ENCODE peak calls at places on chromosomes 5 and 9, in eight cellular contexts. One of them, this sample, is unnamed.

GRCh38 chr5:59956130-59956773 is 62.7 kb upstream of the PDE4D start:
- DNase-seq in mammary epithelial cell: no peak
- DNase-seq in HCT116: no peak
- DNase-seq in upper lobe of right lung: no peak
- DNase-seq in aorta: no peak
- DNase-seq in fibroblast of pulmonary artery: no peak
- DNase-seq in esophagus muscularis mucosa: no peak
- DNase-seq in left ventricle myocardium inferior: no peak
- DNase-seq in this sample: no peak

GRCh38 chr5:142426129-142426641 is 101.4 kb upstream of the SPRY4 start:
- DNase-seq in aorta: no peak
- DNase-seq in mammary epithelial cell: no peak
- DNase-seq in HCT116: no peak
- DNase-seq in esophagus muscularis mucosa: no peak
- DNase-seq in fibroblast of pulmonary artery: no peak
- DNase-seq in upper lobe of right lung: no peak
- DNase-seq in left ventricle myocardium inferior: peak; percentile 62
- DNase-seq in this sample: peak; percentile 21

GRCh38 chr9:38682713-38683112 is 37.2 kb downstream of the FAM240B start:
- DNase-seq in mammary epithelial cell: peak; percentile 89
- DNase-seq in esophagus muscularis mucosa: no peak
- DNase-seq in aorta: no peak
- DNase-seq in fibroblast of pulmonary artery: peak; percentile 97
- DNase-seq in HCT116: peak; percentile 67
- DNase-seq in left ventricle myocardium inferior: no peak
- DNase-seq in upper lobe of right lung: no peak
- DNase-seq in this sample: peak; percentile 9

GRCh38 chr9:87812375-87813118 is 70.1 kb upstream of the SPATA31E1 start:
- DNase-seq in aorta: no peak
- DNase-seq in upper lobe of right lung: no peak
- DNase-seq in esophagus muscularis mucosa: no peak
- DNase-seq in mammary epithelial cell: peak; percentile 62
- DNase-seq in fibroblast of pulmonary artery: peak; percentile 77
- DNase-seq in left ventricle myocardium inferior: no peak
- DNase-seq in HCT116: no peak
- DNase-seq in this sample: no peak

GRCh38 chr5:56658972-56659371 is 156.4 kb upstream of the MAP3K1 start:
- DNase-seq in left ventricle myocardium inferior: no peak
- DNase-seq in esophagus muscularis mucosa: no peak
- DNase-seq in aorta: no peak
- DNase-seq in fibroblast of pulmonary artery: no peak
- DNase-seq in mammary epithelial cell: peak; percentile 67
- DNase-seq in HCT116: no peak
- DNase-seq in upper lobe of right lung: no peak
- DNase-seq in this sample: no peak

GRCh38 chr5:171795381-171795780 is 9.8 kb downstream of the SMIM23 start:
- DNase-seq in fibroblast of pulmonary artery: no peak
- DNase-seq in left ventricle myocardium inferior: no peak
- DNase-seq in esophagus muscularis mucosa: no peak
- DNase-seq in mammary epithelial cell: peak; percentile 38
- DNase-seq in aorta: no peak
- DNase-seq in HCT116: no peak
- DNase-seq in upper lobe of right lung: no peak
- DNase-seq in this sample: no peak

GRCh38 chr5:72541501-72542235 is 34.5 kb upstream of the ZNF366 start:
- DNase-seq in HCT116: no peak
- DNase-seq in mammary epithelial cell: no peak
- DNase-seq in esophagus muscularis mucosa: no peak
- DNase-seq in left ventricle myocardium inferior: no peak
- DNase-seq in fibroblast of pulmonary artery: no peak
- DNase-seq in upper lobe of right lung: no peak
- DNase-seq in aorta: no peak
- DNase-seq in this sample: no peak

GRCh38 chr9:108271646-108272349 is 584.0 kb downstream of the ACTL7B start:
- DNase-seq in mammary epithelial cell: peak; percentile 82
- DNase-seq in upper lobe of right lung: no peak
- DNase-seq in aorta: no peak
- DNase-seq in left ventricle myocardium inferior: no peak
- DNase-seq in fibroblast of pulmonary artery: peak; percentile 69
- DNase-seq in HCT116: no peak
- DNase-seq in esophagus muscularis mucosa: no peak
- DNase-seq in this sample: peak; percentile 87

GRCh38 chr5:1344975-1345838 is at the start of gene CLPTM1L:
- DNase-seq in mammary epithelial cell: peak; percentile 81
- DNase-seq in upper lobe of right lung: peak; percentile 95
- DNase-seq in left ventricle myocardium inferior: peak; percentile 90
- DNase-seq in esophagus muscularis mucosa: peak; percentile 95
- DNase-seq in fibroblast of pulmonary artery: peak; percentile 83
- DNase-seq in aorta: peak; percentile 96
- DNase-seq in HCT116: peak; percentile 61
- DNase-seq in this sample: peak; percentile 90

GRCh38 chr9:80873861-80874260 is 815.5 kb downstream of the TLE1 start:
- DNase-seq in aorta: no peak
- DNase-seq in fibroblast of pulmonary artery: no peak
- DNase-seq in mammary epithelial cell: no peak
- DNase-seq in HCT116: no peak
- DNase-seq in left ventricle myocardium inferior: no peak
- DNase-seq in upper lobe of right lung: no peak
- DNase-seq in esophagus muscularis mucosa: no peak
- DNase-seq in this sample: no peak

GRCh38 chr9:34037626-34038025 is 11.1 kb downstream of the UBAP2 start:
- DNase-seq in fibroblast of pulmonary artery: no peak
- DNase-seq in HCT116: no peak
- DNase-seq in upper lobe of right lung: no peak
- DNase-seq in mammary epithelial cell: no peak
- DNase-seq in left ventricle myocardium inferior: no peak
- DNase-seq in esophagus muscularis mucosa: no peak
- DNase-seq in aorta: no peak
- DNase-seq in this sample: no peak

GRCh38 chr5:151067632-151068031 is 13.2 kb downstream of the TNIP1 start:
- DNase-seq in mammary epithelial cell: no peak
- DNase-seq in left ventricle myocardium inferior: no peak
- DNase-seq in fibroblast of pulmonary artery: no peak
- DNase-seq in upper lobe of right lung: no peak
- DNase-seq in HCT116: no peak
- DNase-seq in esophagus muscularis mucosa: no peak
- DNase-seq in aorta: no peak
- DNase-seq in this sample: no peak

GRCh38 chr9:107751522-107752235 is 262.1 kb upstream of the KLF4 start:
- DNase-seq in upper lobe of right lung: no peak
- DNase-seq in left ventricle myocardium inferior: no peak
- DNase-seq in aorta: no peak
- DNase-seq in fibroblast of pulmonary artery: peak; percentile 42
- DNase-seq in esophagus muscularis mucosa: no peak
- DNase-seq in mammary epithelial cell: peak; percentile 81
- DNase-seq in HCT116: peak; percentile 66
- DNase-seq in this sample: peak; percentile 95

GRCh38 chr9:6415266-6415665 is 2.3 kb downstream of the UHRF2 start:
- DNase-seq in aorta: no peak
- DNase-seq in upper lobe of right lung: no peak
- DNase-seq in mammary epithelial cell: peak; percentile 35
- DNase-seq in left ventricle myocardium inferior: no peak
- DNase-seq in fibroblast of pulmonary artery: no peak
- DNase-seq in esophagus muscularis mucosa: no peak
- DNase-seq in HCT116: no peak
- DNase-seq in this sample: no peak

GRCh38 chr5:14186132-14186830 is 43.1 kb downstream of the TRIO start:
- DNase-seq in mammary epithelial cell: peak; percentile 87
- DNase-seq in aorta: no peak
- DNase-seq in HCT116: no peak
- DNase-seq in upper lobe of right lung: no peak
- DNase-seq in esophagus muscularis mucosa: no peak
- DNase-seq in left ventricle myocardium inferior: no peak
- DNase-seq in fibroblast of pulmonary artery: peak; percentile 83
- DNase-seq in this sample: no peak

GRCh38 chr5:133785182-133785581 is 172.8 kb upstream of the FSTL4 start:
- DNase-seq in fibroblast of pulmonary artery: no peak
- DNase-seq in esophagus muscularis mucosa: no peak
- DNase-seq in left ventricle myocardium inferior: no peak
- DNase-seq in mammary epithelial cell: no peak
- DNase-seq in aorta: no peak
- DNase-seq in upper lobe of right lung: no peak
- DNase-seq in HCT116: no peak
- DNase-seq in this sample: no peak

GRCh38 chr9:126965541-126966428 is 51.2 kb downstream of the RALGPS1 start:
- DNase-seq in mammary epithelial cell: peak; percentile 27
- DNase-seq in aorta: peak; percentile 75
- DNase-seq in fibroblast of pulmonary artery: peak; percentile 81
- DNase-seq in left ventricle myocardium inferior: peak; percentile 47
- DNase-seq in HCT116: peak; percentile 38
- DNase-seq in upper lobe of right lung: no peak
- DNase-seq in esophagus muscularis mucosa: no peak
- DNase-seq in this sample: no peak

GRCh38 chr5:176611435-176611834 is 1.5 kb upstream of the GPRIN1 start:
- DNase-seq in HCT116: peak; percentile 21
- DNase-seq in esophagus muscularis mucosa: no peak
- DNase-seq in fibroblast of pulmonary artery: peak; percentile 93
- DNase-seq in mammary epithelial cell: peak; percentile 70
- DNase-seq in aorta: peak; percentile 92
- DNase-seq in upper lobe of right lung: peak; percentile 81
- DNase-seq in left ventricle myocardium inferior: peak; percentile 77
- DNase-seq in this sample: peak; percentile 50

GRCh38 chr5:36156124-36156601 is 4.3 kb downstream of the SKP2 start:
- DNase-seq in left ventricle myocardium inferior: no peak
- DNase-seq in aorta: no peak
- DNase-seq in esophagus muscularis mucosa: no peak
- DNase-seq in HCT116: no peak
- DNase-seq in mammary epithelial cell: peak; percentile 78
- DNase-seq in upper lobe of right lung: no peak
- DNase-seq in fibroblast of pulmonary artery: peak; percentile 36
- DNase-seq in this sample: peak; percentile 6

GRCh38 chr5:157271740-157272271 is 5.9 kb downstream of the CYFIP2 start:
- DNase-seq in fibroblast of pulmonary artery: no peak
- DNase-seq in HCT116: no peak
- DNase-seq in left ventricle myocardium inferior: no peak
- DNase-seq in upper lobe of right lung: no peak
- DNase-seq in mammary epithelial cell: no peak
- DNase-seq in aorta: no peak
- DNase-seq in esophagus muscularis mucosa: no peak
- DNase-seq in this sample: peak; percentile 66

GRCh38 chr9:98656536-98656935 is 52.2 kb downstream of the GABBR2 start:
- DNase-seq in aorta: no peak
- DNase-seq in mammary epithelial cell: no peak
- DNase-seq in esophagus muscularis mucosa: no peak
- DNase-seq in upper lobe of right lung: no peak
- DNase-seq in HCT116: no peak
- DNase-seq in left ventricle myocardium inferior: no peak
- DNase-seq in fibroblast of pulmonary artery: no peak
- DNase-seq in this sample: no peak

GRCh38 chr5:122704247-122705036 is 70.4 kb upstream of the SNX2 start:
- DNase-seq in HCT116: peak; percentile 43
- DNase-seq in fibroblast of pulmonary artery: peak; percentile 78
- DNase-seq in esophagus muscularis mucosa: no peak
- DNase-seq in left ventricle myocardium inferior: no peak
- DNase-seq in aorta: no peak
- DNase-seq in upper lobe of right lung: no peak
- DNase-seq in mammary epithelial cell: peak; percentile 35
- DNase-seq in this sample: peak; percentile 30

GRCh38 chr5:172758077-172758835 is 12.7 kb downstream of the DUSP1 start:
- DNase-seq in upper lobe of right lung: peak; percentile 25
- DNase-seq in aorta: no peak
- DNase-seq in mammary epithelial cell: peak; percentile 60
- DNase-seq in fibroblast of pulmonary artery: peak; percentile 97
- DNase-seq in HCT116: no peak
- DNase-seq in left ventricle myocardium inferior: no peak
- DNase-seq in esophagus muscularis mucosa: no peak
- DNase-seq in this sample: no peak

GRCh38 chr5:8750100-8750499 is 795.8 kb downstream of the SEMA5A start:
- DNase-seq in esophagus muscularis mucosa: no peak
- DNase-seq in upper lobe of right lung: no peak
- DNase-seq in HCT116: no peak
- DNase-seq in mammary epithelial cell: no peak
- DNase-seq in fibroblast of pulmonary artery: peak; percentile 18
- DNase-seq in aorta: no peak
- DNase-seq in left ventricle myocardium inferior: no peak
- DNase-seq in this sample: no peak

GRCh38 chr9:122929803-122930354 is 1.4 kb downstream of the ZBTB26 start:
- DNase-seq in HCT116: no peak
- DNase-seq in aorta: no peak
- DNase-seq in esophagus muscularis mucosa: no peak
- DNase-seq in upper lobe of right lung: no peak
- DNase-seq in fibroblast of pulmonary artery: no peak
- DNase-seq in mammary epithelial cell: no peak
- DNase-seq in left ventricle myocardium inferior: no peak
- DNase-seq in this sample: no peak
- H3K4me3 ChIP-seq in HCT116: peak overlapping the region; percentile 96
- H3K4me3 ChIP-seq in aorta: no peak overlapping the region
- H3K4me3 ChIP-seq in esophagus muscularis mucosa: no peak overlapping the region
- H3K4me3 ChIP-seq in upper lobe of right lung: no peak overlapping the region
- H3K4me3 ChIP-seq in fibroblast of pulmonary artery: peak overlapping the region; percentile 93
- H3K4me3 ChIP-seq in mammary epithelial cell: no peak overlapping the region
- H3K4me3 ChIP-seq in left ventricle myocardium inferior: peak overlapping the region; percentile 90
- H3K4me3 ChIP-seq in this sample: no peak overlapping the region

GRCh38 chr9:113955076-113955752 is 79.1 kb downstream of the ZNF618 start:
- DNase-seq in aorta: no peak
- DNase-seq in mammary epithelial cell: no peak
- DNase-seq in left ventricle myocardium inferior: no peak
- DNase-seq in HCT116: no peak
- DNase-seq in upper lobe of right lung: no peak
- DNase-seq in fibroblast of pulmonary artery: peak; percentile 82
- DNase-seq in esophagus muscularis mucosa: no peak
- DNase-seq in this sample: no peak
- H3K4me3 ChIP-seq in aorta: no peak overlapping the region
- H3K4me3 ChIP-seq in mammary epithelial cell: no peak overlapping the region
- H3K4me3 ChIP-seq in left ventricle myocardium inferior: no peak overlapping the region
- H3K4me3 ChIP-seq in HCT116: no peak overlapping the region
- H3K4me3 ChIP-seq in upper lobe of right lung: no peak overlapping the region
- H3K4me3 ChIP-seq in fibroblast of pulmonary artery: no peak overlapping the region
- H3K4me3 ChIP-seq in esophagus muscularis mucosa: no peak overlapping the region
- H3K4me3 ChIP-seq in this sample: no peak overlapping the region

DNA sequence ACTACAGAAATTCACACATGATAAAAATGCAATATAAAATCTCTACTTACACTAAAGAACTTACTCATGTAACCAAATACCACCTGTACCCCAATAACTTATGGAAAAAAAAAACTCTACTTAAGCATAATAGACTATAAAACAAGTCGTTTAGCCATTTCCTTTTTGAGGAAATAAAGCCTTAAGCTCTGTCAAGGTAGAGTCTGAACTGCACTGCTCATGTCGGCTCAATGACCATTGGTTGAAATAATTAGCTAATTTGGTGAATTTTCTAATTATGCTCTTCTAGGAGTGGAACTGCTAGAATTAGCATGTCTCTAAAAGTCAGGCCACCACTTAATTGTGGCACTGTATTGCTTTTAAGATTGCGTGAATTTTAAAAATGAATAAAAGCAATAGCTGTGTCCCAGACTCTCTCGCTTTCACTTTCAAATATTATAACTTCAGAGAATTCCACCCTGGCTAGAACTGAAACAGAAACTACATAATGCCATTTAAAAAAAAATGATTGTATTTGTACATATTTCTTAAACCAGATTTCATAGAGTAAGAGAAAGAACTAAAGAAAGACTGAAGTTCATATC is 113.0 kb upstream of the PCA3 start:
- DNase-seq in upper lobe of right lung: no peak
- DNase-seq in fibroblast of pulmonary artery: no peak
- DNase-seq in aorta: no peak
- DNase-seq in mammary epithelial cell: no peak
- DNase-seq in esophagus muscularis mucosa: no peak
- DNase-seq in left ventricle myocardium inferior: no peak
- DNase-seq in HCT116: no peak
- DNase-seq in this sample: peak; percentile 50
- H3K4me3 ChIP-seq in upper lobe of right lung: peak overlapping the region; percentile 38
- H3K4me3 ChIP-seq in fibroblast of pulmonary artery: no peak overlapping the region
- H3K4me3 ChIP-seq in aorta: no peak overlapping the region
- H3K4me3 ChIP-seq in mammary epithelial cell: no peak overlapping the region
- H3K4me3 ChIP-seq in esophagus muscularis mucosa: peak overlapping the region; percentile 19
- H3K4me3 ChIP-seq in left ventricle myocardium inferior: peak overlapping the region; percentile 48
- H3K4me3 ChIP-seq in HCT116: no peak overlapping the region
- H3K4me3 ChIP-seq in this sample: no peak overlapping the region

GRCh38 chr5:39057745-39058144 is 16.5 kb downstream of the RICTOR start:
- DNase-seq in esophagus muscularis mucosa: no peak
- DNase-seq in left ventricle myocardium inferior: no peak
- DNase-seq in mammary epithelial cell: no peak
- DNase-seq in HCT116: no peak
- DNase-seq in fibroblast of pulmonary artery: no peak
- DNase-seq in upper lobe of right lung: no peak
- DNase-seq in aorta: no peak
- DNase-seq in this sample: peak; percentile 27
- H3K4me3 ChIP-seq in esophagus muscularis mucosa: peak overlapping the region; percentile 31
- H3K4me3 ChIP-seq in left ventricle myocardium inferior: peak overlapping the region; percentile 50
- H3K4me3 ChIP-seq in mammary epithelial cell: peak overlapping the region; percentile 20
- H3K4me3 ChIP-seq in HCT116: no peak overlapping the region
- H3K4me3 ChIP-seq in fibroblast of pulmonary artery: peak overlapping the region; percentile 49
- H3K4me3 ChIP-seq in upper lobe of right lung: peak overlapping the region; percentile 38
- H3K4me3 ChIP-seq in aorta: no peak overlapping the region
- H3K4me3 ChIP-seq in this sample: peak overlapping the region; percentile 38

This sample was measured in small intestine.